ENCODE peak calls at places on chromosomes 13 and 19, in ten cellular contexts. One of them, this sample, is unnamed.

GRCh38 chr19:19095691-19096090 is 31.9 kb downstream of the SLC25A42 start:
- DNase-seq in gastrocnemius medialis: no peak
- DNase-seq in SW 1271: no peak
- DNase-seq in thoracic aorta: no peak
- DNase-seq in RWPE1: no peak
- DNase-seq in T-cell: no peak
- DNase-seq in stimulated activated CD4-positive, alpha-beta T cell treated with anti-CD3 and anti-CD28 coated beads, Interleukin-12 subunit alpha, Interleukin-12 subunit beta, amount 100 ng/mL, for 4 hours: no peak
- DNase-seq in GM03348: no peak
- DNase-seq in activated CD8-positive, alpha-beta memory T cell treated with anti-CD3 and anti-CD28 coated beads for 1 hour: no peak
- DNase-seq in renal cortical epithelial cell: peak
- DNase-seq in this sample: no peak

GRCh38 chr19:55258476-55258827 is 365 bp downstream of the PPP6R1 start:
- DNase-seq in gastrocnemius medialis: no peak
- DNase-seq in SW 1271: no peak
- DNase-seq in thoracic aorta: no peak
- DNase-seq in RWPE1: no peak
- DNase-seq in T-cell: no peak
- DNase-seq in stimulated activated CD4-positive, alpha-beta T cell treated with anti-CD3 and anti-CD28 coated beads, Interleukin-12 subunit alpha, Interleukin-12 subunit beta, amount 100 ng/mL, for 4 hours: peak
- DNase-seq in GM03348: peak
- DNase-seq in activated CD8-positive, alpha-beta memory T cell treated with anti-CD3 and anti-CD28 coated beads for 1 hour: no peak
- DNase-seq in renal cortical epithelial cell: no peak
- DNase-seq in this sample: peak

GRCh38 chr13:37715606-37716015 is 117.0 kb upstream of the POSTN start:
- DNase-seq in gastrocnemius medialis: no peak
- DNase-seq in SW 1271: no peak
- DNase-seq in thoracic aorta: no peak
- DNase-seq in RWPE1: peak
- DNase-seq in T-cell: no peak
- DNase-seq in stimulated activated CD4-positive, alpha-beta T cell treated with anti-CD3 and anti-CD28 coated beads, Interleukin-12 subunit alpha, Interleukin-12 subunit beta, amount 100 ng/mL, for 4 hours: no peak
- DNase-seq in GM03348: no peak
- DNase-seq in activated CD8-positive, alpha-beta memory T cell treated with anti-CD3 and anti-CD28 coated beads for 1 hour: no peak
- DNase-seq in renal cortical epithelial cell: no peak
- DNase-seq in this sample: no peak

GRCh38 chr19:7779631-7780486 is 16.8 kb downstream of the CLEC4M start:
- DNase-seq in gastrocnemius medialis: no peak
- DNase-seq in SW 1271: no peak
- DNase-seq in thoracic aorta: no peak
- DNase-seq in RWPE1: no peak
- DNase-seq in T-cell: no peak
- DNase-seq in stimulated activated CD4-positive, alpha-beta T cell treated with anti-CD3 and anti-CD28 coated beads, Interleukin-12 subunit alpha, Interleukin-12 subunit beta, amount 100 ng/mL, for 4 hours: no peak
- DNase-seq in GM03348: no peak
- DNase-seq in activated CD8-positive, alpha-beta memory T cell treated with anti-CD3 and anti-CD28 coated beads for 1 hour: no peak
- DNase-seq in renal cortical epithelial cell: no peak
- DNase-seq in this sample: no peak

GRCh38 chr13:29597701-29598100 is 2.2 kb upstream of the SLC7A1 start:
- DNase-seq in gastrocnemius medialis: no peak
- DNase-seq in SW 1271: no peak
- DNase-seq in thoracic aorta: no peak
- DNase-seq in RWPE1: no peak
- DNase-seq in T-cell: no peak
- DNase-seq in stimulated activated CD4-positive, alpha-beta T cell treated with anti-CD3 and anti-CD28 coated beads, Interleukin-12 subunit alpha, Interleukin-12 subunit beta, amount 100 ng/mL, for 4 hours: no peak
- DNase-seq in GM03348: no peak
- DNase-seq in activated CD8-positive, alpha-beta memory T cell treated with anti-CD3 and anti-CD28 coated beads for 1 hour: no peak
- DNase-seq in renal cortical epithelial cell: no peak
- DNase-seq in this sample: no peak

GRCh38 chr13:76890036-76890435 is 3.8 kb upstream of the KCTD12 start:
- DNase-seq in gastrocnemius medialis: no peak
- DNase-seq in SW 1271: no peak
- DNase-seq in thoracic aorta: no peak
- DNase-seq in RWPE1: peak
- DNase-seq in T-cell: no peak
- DNase-seq in stimulated activated CD4-positive, alpha-beta T cell treated with anti-CD3 and anti-CD28 coated beads, Interleukin-12 subunit alpha, Interleukin-12 subunit beta, amount 100 ng/mL, for 4 hours: no peak
- DNase-seq in GM03348: peak
- DNase-seq in activated CD8-positive, alpha-beta memory T cell treated with anti-CD3 and anti-CD28 coated beads for 1 hour: no peak
- DNase-seq in renal cortical epithelial cell: no peak
- DNase-seq in this sample: no peak

GRCh38 chr13:53018690-53019647 is 9.6 kb upstream of the OLFM4 start:
- DNase-seq in gastrocnemius medialis: no peak
- DNase-seq in SW 1271: no peak
- DNase-seq in thoracic aorta: no peak
- DNase-seq in RWPE1: no peak
- DNase-seq in T-cell: no peak
- DNase-seq in stimulated activated CD4-positive, alpha-beta T cell treated with anti-CD3 and anti-CD28 coated beads, Interleukin-12 subunit alpha, Interleukin-12 subunit beta, amount 100 ng/mL, for 4 hours: no peak
- DNase-seq in GM03348: no peak
- DNase-seq in activated CD8-positive, alpha-beta memory T cell treated with anti-CD3 and anti-CD28 coated beads for 1 hour: no peak
- DNase-seq in renal cortical epithelial cell: no peak
- DNase-seq in this sample: no peak

GRCh38 chr19:10408511-10409291 is 5.4 kb upstream of the CDC37 start:
- DNase-seq in gastrocnemius medialis: no peak
- DNase-seq in SW 1271: no peak
- DNase-seq in thoracic aorta: no peak
- DNase-seq in RWPE1: no peak
- DNase-seq in T-cell: no peak
- DNase-seq in stimulated activated CD4-positive, alpha-beta T cell treated with anti-CD3 and anti-CD28 coated beads, Interleukin-12 subunit alpha, Interleukin-12 subunit beta, amount 100 ng/mL, for 4 hours: no peak
- DNase-seq in GM03348: no peak
- DNase-seq in activated CD8-positive, alpha-beta memory T cell treated with anti-CD3 and anti-CD28 coated beads for 1 hour: no peak
- DNase-seq in renal cortical epithelial cell: no peak
- DNase-seq in this sample: no peak

GRCh38 chr13:107185889-107186288 is 618.0 kb upstream of the ARGLU1 start:
- DNase-seq in gastrocnemius medialis: no peak
- DNase-seq in SW 1271: no peak
- DNase-seq in thoracic aorta: no peak
- DNase-seq in RWPE1: peak
- DNase-seq in T-cell: no peak
- DNase-seq in stimulated activated CD4-positive, alpha-beta T cell treated with anti-CD3 and anti-CD28 coated beads, Interleukin-12 subunit alpha, Interleukin-12 subunit beta, amount 100 ng/mL, for 4 hours: no peak
- DNase-seq in GM03348: no peak
- DNase-seq in activated CD8-positive, alpha-beta memory T cell treated with anti-CD3 and anti-CD28 coated beads for 1 hour: no peak
- DNase-seq in renal cortical epithelial cell: peak
- DNase-seq in this sample: no peak

GRCh38 chr19:56193981-56194380 is 3.6 kb downstream of the ZSCAN5B start:
- DNase-seq in gastrocnemius medialis: no peak
- DNase-seq in SW 1271: no peak
- DNase-seq in thoracic aorta: no peak
- DNase-seq in RWPE1: no peak
- DNase-seq in T-cell: no peak
- DNase-seq in stimulated activated CD4-positive, alpha-beta T cell treated with anti-CD3 and anti-CD28 coated beads, Interleukin-12 subunit alpha, Interleukin-12 subunit beta, amount 100 ng/mL, for 4 hours: no peak
- DNase-seq in GM03348: no peak
- DNase-seq in activated CD8-positive, alpha-beta memory T cell treated with anti-CD3 and anti-CD28 coated beads for 1 hour: no peak
- DNase-seq in renal cortical epithelial cell: no peak
- DNase-seq in this sample: no peak

GRCh38 chr19:32223106-32223505 is 122.3 kb upstream of the ZNF507 start:
- DNase-seq in gastrocnemius medialis: no peak
- DNase-seq in SW 1271: no peak
- DNase-seq in thoracic aorta: no peak
- DNase-seq in RWPE1: no peak
- DNase-seq in T-cell: no peak
- DNase-seq in stimulated activated CD4-positive, alpha-beta T cell treated with anti-CD3 and anti-CD28 coated beads, Interleukin-12 subunit alpha, Interleukin-12 subunit beta, amount 100 ng/mL, for 4 hours: no peak
- DNase-seq in GM03348: no peak
- DNase-seq in activated CD8-positive, alpha-beta memory T cell treated with anti-CD3 and anti-CD28 coated beads for 1 hour: no peak
- DNase-seq in renal cortical epithelial cell: no peak
- DNase-seq in this sample: no peak

GRCh38 chr13:108003626-108004025 is 211.7 kb downstream of the LIG4 start:
- DNase-seq in gastrocnemius medialis: no peak
- DNase-seq in SW 1271: no peak
- DNase-seq in thoracic aorta: no peak
- DNase-seq in RWPE1: no peak
- DNase-seq in T-cell: no peak
- DNase-seq in stimulated activated CD4-positive, alpha-beta T cell treated with anti-CD3 and anti-CD28 coated beads, Interleukin-12 subunit alpha, Interleukin-12 subunit beta, amount 100 ng/mL, for 4 hours: no peak
- DNase-seq in GM03348: no peak
- DNase-seq in activated CD8-positive, alpha-beta memory T cell treated with anti-CD3 and anti-CD28 coated beads for 1 hour: no peak
- DNase-seq in renal cortical epithelial cell: peak
- DNase-seq in this sample: no peak

GRCh38 chr13:94168784-94169512 is 310.5 kb downstream of the DCT start:
- DNase-seq in gastrocnemius medialis: no peak
- DNase-seq in SW 1271: no peak
- DNase-seq in thoracic aorta: no peak
- DNase-seq in RWPE1: no peak
- DNase-seq in T-cell: no peak
- DNase-seq in stimulated activated CD4-positive, alpha-beta T cell treated with anti-CD3 and anti-CD28 coated beads, Interleukin-12 subunit alpha, Interleukin-12 subunit beta, amount 100 ng/mL, for 4 hours: no peak
- DNase-seq in GM03348: no peak
- DNase-seq in activated CD8-positive, alpha-beta memory T cell treated with anti-CD3 and anti-CD28 coated beads for 1 hour: no peak
- DNase-seq in renal cortical epithelial cell: no peak
- DNase-seq in this sample: no peak

GRCh38 chr19:1166872-1167573 is 7.0 kb downstream of the SBNO2 start:
- DNase-seq in gastrocnemius medialis: no peak
- DNase-seq in SW 1271: no peak
- DNase-seq in thoracic aorta: no peak
- DNase-seq in RWPE1: no peak
- DNase-seq in T-cell: no peak
- DNase-seq in stimulated activated CD4-positive, alpha-beta T cell treated with anti-CD3 and anti-CD28 coated beads, Interleukin-12 subunit alpha, Interleukin-12 subunit beta, amount 100 ng/mL, for 4 hours: no peak
- DNase-seq in GM03348: no peak
- DNase-seq in activated CD8-positive, alpha-beta memory T cell treated with anti-CD3 and anti-CD28 coated beads for 1 hour: no peak
- DNase-seq in renal cortical epithelial cell: no peak
- DNase-seq in this sample: no peak

GRCh38 chr19:48615145-48616040 is 517 bp upstream of the FAM83E start:
- DNase-seq in gastrocnemius medialis: no peak
- DNase-seq in SW 1271: no peak
- DNase-seq in thoracic aorta: no peak
- DNase-seq in RWPE1: no peak
- DNase-seq in T-cell: no peak
- DNase-seq in stimulated activated CD4-positive, alpha-beta T cell treated with anti-CD3 and anti-CD28 coated beads, Interleukin-12 subunit alpha, Interleukin-12 subunit beta, amount 100 ng/mL, for 4 hours: no peak
- DNase-seq in GM03348: no peak
- DNase-seq in activated CD8-positive, alpha-beta memory T cell treated with anti-CD3 and anti-CD28 coated beads for 1 hour: no peak
- DNase-seq in renal cortical epithelial cell: no peak
- DNase-seq in this sample: no peak

GRCh38 chr13:109918179-109918651 is 131.8 kb upstream of the IRS2 start:
- DNase-seq in gastrocnemius medialis: peak
- DNase-seq in SW 1271: no peak
- DNase-seq in thoracic aorta: no peak
- DNase-seq in RWPE1: no peak
- DNase-seq in T-cell: no peak
- DNase-seq in stimulated activated CD4-positive, alpha-beta T cell treated with anti-CD3 and anti-CD28 coated beads, Interleukin-12 subunit alpha, Interleukin-12 subunit beta, amount 100 ng/mL, for 4 hours: no peak
- DNase-seq in GM03348: peak
- DNase-seq in activated CD8-positive, alpha-beta memory T cell treated with anti-CD3 and anti-CD28 coated beads for 1 hour: no peak
- DNase-seq in renal cortical epithelial cell: no peak
- DNase-seq in this sample: no peak

GRCh38 chr13:21061077-21061945 is at the start of gene LATS2:
- DNase-seq in gastrocnemius medialis: peak
- DNase-seq in SW 1271: peak
- DNase-seq in thoracic aorta: peak
- DNase-seq in RWPE1: peak
- DNase-seq in T-cell: peak
- DNase-seq in stimulated activated CD4-positive, alpha-beta T cell treated with anti-CD3 and anti-CD28 coated beads, Interleukin-12 subunit alpha, Interleukin-12 subunit beta, amount 100 ng/mL, for 4 hours: peak
- DNase-seq in GM03348: peak
- DNase-seq in activated CD8-positive, alpha-beta memory T cell treated with anti-CD3 and anti-CD28 coated beads for 1 hour: peak
- DNase-seq in renal cortical epithelial cell: peak
- DNase-seq in this sample: peak

GRCh38 chr19:36775768-36776167 is 3.2 kb upstream of the ZNF850 start:
- DNase-seq in gastrocnemius medialis: no peak
- DNase-seq in SW 1271: no peak
- DNase-seq in thoracic aorta: no peak
- DNase-seq in RWPE1: no peak
- DNase-seq in T-cell: no peak
- DNase-seq in stimulated activated CD4-positive, alpha-beta T cell treated with anti-CD3 and anti-CD28 coated beads, Interleukin-12 subunit alpha, Interleukin-12 subunit beta, amount 100 ng/mL, for 4 hours: no peak
- DNase-seq in GM03348: no peak
- DNase-seq in activated CD8-positive, alpha-beta memory T cell treated with anti-CD3 and anti-CD28 coated beads for 1 hour: no peak
- DNase-seq in renal cortical epithelial cell: no peak
- DNase-seq in this sample: no peak

GRCh38 chr13:30610311-30610710 is 7.4 kb upstream of the USPL1 start:
- DNase-seq in gastrocnemius medialis: no peak
- DNase-seq in SW 1271: no peak
- DNase-seq in thoracic aorta: no peak
- DNase-seq in RWPE1: no peak
- DNase-seq in T-cell: no peak
- DNase-seq in stimulated activated CD4-positive, alpha-beta T cell treated with anti-CD3 and anti-CD28 coated beads, Interleukin-12 subunit alpha, Interleukin-12 subunit beta, amount 100 ng/mL, for 4 hours: no peak
- DNase-seq in GM03348: no peak
- DNase-seq in activated CD8-positive, alpha-beta memory T cell treated with anti-CD3 and anti-CD28 coated beads for 1 hour: no peak
- DNase-seq in renal cortical epithelial cell: peak
- DNase-seq in this sample: no peak

GRCh38 chr13:102825921-102826706 is 19.7 kb upstream of the ERCC5 start:
- DNase-seq in gastrocnemius medialis: no peak
- DNase-seq in SW 1271: peak
- DNase-seq in thoracic aorta: no peak
- DNase-seq in RWPE1: peak
- DNase-seq in T-cell: no peak
- DNase-seq in stimulated activated CD4-positive, alpha-beta T cell treated with anti-CD3 and anti-CD28 coated beads, Interleukin-12 subunit alpha, Interleukin-12 subunit beta, amount 100 ng/mL, for 4 hours: no peak
- DNase-seq in GM03348: peak
- DNase-seq in activated CD8-positive, alpha-beta memory T cell treated with anti-CD3 and anti-CD28 coated beads for 1 hour: no peak
- DNase-seq in renal cortical epithelial cell: peak
- DNase-seq in this sample: no peak

GRCh38 chr13:67228909-67229308 is 1.2 kb downstream of the PCDH9 start:
- DNase-seq in gastrocnemius medialis: no peak
- DNase-seq in SW 1271: no peak
- DNase-seq in thoracic aorta: no peak
- DNase-seq in RWPE1: no peak
- DNase-seq in T-cell: no peak
- DNase-seq in stimulated activated CD4-positive, alpha-beta T cell treated with anti-CD3 and anti-CD28 coated beads, Interleukin-12 subunit alpha, Interleukin-12 subunit beta, amount 100 ng/mL, for 4 hours: no peak
- DNase-seq in GM03348: no peak
- DNase-seq in activated CD8-positive, alpha-beta memory T cell treated with anti-CD3 and anti-CD28 coated beads for 1 hour: no peak
- DNase-seq in renal cortical epithelial cell: no peak
- DNase-seq in this sample: no peak

GRCh38 chr19:38759590-38760003 is 13.7 kb downstream of the LGALS7 start:
- DNase-seq in gastrocnemius medialis: no peak
- DNase-seq in SW 1271: no peak
- DNase-seq in thoracic aorta: no peak
- DNase-seq in RWPE1: no peak
- DNase-seq in T-cell: no peak
- DNase-seq in stimulated activated CD4-positive, alpha-beta T cell treated with anti-CD3 and anti-CD28 coated beads, Interleukin-12 subunit alpha, Interleukin-12 subunit beta, amount 100 ng/mL, for 4 hours: no peak
- DNase-seq in GM03348: no peak
- DNase-seq in activated CD8-positive, alpha-beta memory T cell treated with anti-CD3 and anti-CD28 coated beads for 1 hour: no peak
- DNase-seq in renal cortical epithelial cell: peak
- DNase-seq in this sample: no peak

GRCh38 chr19:35729021-35729420 is 11.2 kb downstream of the KMT2B start:
- DNase-seq in gastrocnemius medialis: no peak
- DNase-seq in SW 1271: no peak
- DNase-seq in thoracic aorta: no peak
- DNase-seq in RWPE1: no peak
- DNase-seq in T-cell: no peak
- DNase-seq in stimulated activated CD4-positive, alpha-beta T cell treated with anti-CD3 and anti-CD28 coated beads, Interleukin-12 subunit alpha, Interleukin-12 subunit beta, amount 100 ng/mL, for 4 hours: no peak
- DNase-seq in GM03348: no peak
- DNase-seq in activated CD8-positive, alpha-beta memory T cell treated with anti-CD3 and anti-CD28 coated beads for 1 hour: no peak
- DNase-seq in renal cortical epithelial cell: no peak
- DNase-seq in this sample: no peak

GRCh38 chr19:54674021-54674617 is 11.3 kb downstream of the LILRB4 start:
- DNase-seq in gastrocnemius medialis: no peak
- DNase-seq in SW 1271: no peak
- DNase-seq in thoracic aorta: no peak
- DNase-seq in RWPE1: peak
- DNase-seq in T-cell: no peak
- DNase-seq in stimulated activated CD4-positive, alpha-beta T cell treated with anti-CD3 and anti-CD28 coated beads, Interleukin-12 subunit alpha, Interleukin-12 subunit beta, amount 100 ng/mL, for 4 hours: no peak
- DNase-seq in GM03348: peak
- DNase-seq in activated CD8-positive, alpha-beta memory T cell treated with anti-CD3 and anti-CD28 coated beads for 1 hour: no peak
- DNase-seq in renal cortical epithelial cell: no peak
- DNase-seq in this sample: no peak

GRCh38 chr19:45087531-45087930 is 5.4 kb upstream of the PPP1R37 start:
- DNase-seq in gastrocnemius medialis: no peak
- DNase-seq in SW 1271: no peak
- DNase-seq in thoracic aorta: no peak
- DNase-seq in RWPE1: no peak
- DNase-seq in T-cell: peak
- DNase-seq in stimulated activated CD4-positive, alpha-beta T cell treated with anti-CD3 and anti-CD28 coated beads, Interleukin-12 subunit alpha, Interleukin-12 subunit beta, amount 100 ng/mL, for 4 hours: no peak
- DNase-seq in GM03348: no peak
- DNase-seq in activated CD8-positive, alpha-beta memory T cell treated with anti-CD3 and anti-CD28 coated beads for 1 hour: peak
- DNase-seq in renal cortical epithelial cell: no peak
- DNase-seq in this sample: peak

GRCh38 chr19:7533281-7533819 is 2.2 kb upstream of the PNPLA6 start:
- DNase-seq in gastrocnemius medialis: no peak
- DNase-seq in SW 1271: no peak
- DNase-seq in thoracic aorta: no peak
- DNase-seq in RWPE1: no peak
- DNase-seq in T-cell: no peak
- DNase-seq in stimulated activated CD4-positive, alpha-beta T cell treated with anti-CD3 and anti-CD28 coated beads, Interleukin-12 subunit alpha, Interleukin-12 subunit beta, amount 100 ng/mL, for 4 hours: no peak
- DNase-seq in GM03348: peak
- DNase-seq in activated CD8-positive, alpha-beta memory T cell treated with anti-CD3 and anti-CD28 coated beads for 1 hour: no peak
- DNase-seq in renal cortical epithelial cell: no peak
- DNase-seq in this sample: no peak

GRCh38 chr13:110361365-110361911 is 54.4 kb downstream of the COL4A2 start:
- DNase-seq in gastrocnemius medialis: no peak
- DNase-seq in SW 1271: no peak
- DNase-seq in thoracic aorta: peak
- DNase-seq in RWPE1: no peak
- DNase-seq in T-cell: no peak
- DNase-seq in stimulated activated CD4-positive, alpha-beta T cell treated with anti-CD3 and anti-CD28 coated beads, Interleukin-12 subunit alpha, Interleukin-12 subunit beta, amount 100 ng/mL, for 4 hours: no peak
- DNase-seq in GM03348: peak
- DNase-seq in activated CD8-positive, alpha-beta memory T cell treated with anti-CD3 and anti-CD28 coated beads for 1 hour: no peak
- DNase-seq in renal cortical epithelial cell: no peak
- DNase-seq in this sample: no peak

GRCh38 chr13:30529085-30529815 is 63.5 kb upstream of the HMGB1 start:
- DNase-seq in gastrocnemius medialis: no peak
- DNase-seq in SW 1271: no peak
- DNase-seq in thoracic aorta: no peak
- DNase-seq in RWPE1: no peak
- DNase-seq in T-cell: no peak
- DNase-seq in stimulated activated CD4-positive, alpha-beta T cell treated with anti-CD3 and anti-CD28 coated beads, Interleukin-12 subunit alpha, Interleukin-12 subunit beta, amount 100 ng/mL, for 4 hours: no peak
- DNase-seq in GM03348: no peak
- DNase-seq in activated CD8-positive, alpha-beta memory T cell treated with anti-CD3 and anti-CD28 coated beads for 1 hour: no peak
- DNase-seq in renal cortical epithelial cell: no peak
- DNase-seq in this sample: no peak